ENCODE peak calls at places on chromosomes 12 and 14, in four cellular contexts. L is heart right ventricle, K is hepatocyte, U is transverse colon. V is an unnamed sample.

GRCh38 chr12:94938583-94938982 is 64.9 kb downstream of the NDUFA12 start:
- DNase-seq in L (no peak), U (no peak), K (no peak), V (no peak)

GRCh38 chr12:17976202-17976601 is 113.8 kb downstream of the RERGL start:
- DNase-seq in L (no peak), U (no peak), K (no peak), V (no peak)

GRCh38 chr12:122123051-122123760 is 44.6 kb downstream of the MLXIP start:
- DNase-seq in U (peak; percentile 83), L (peak; percentile 44), K (peak; percentile 84), V (peak; percentile 91)

GRCh38 chr12:110349096-110349495 is 54.4 kb downstream of the ANAPC7 start:
- DNase-seq in U (no peak), L (no peak), K (no peak), V (no peak)

GRCh38 chr12:69027411-69027811 is 94.4 kb upstream of the CPM start:
- DNase-seq in K (no peak), U (no peak), L (no peak), V (no peak)

GRCh38 chr12:101343893-101344292 is 63.7 kb downstream of the ARL1 start:
- DNase-seq in U (no peak), K (no peak), L (no peak), V (no peak)

GRCh38 chr14:100822921-100823320 is 3.0 kb upstream of the MEG3 start:
- DNase-seq in L (no peak), U (no peak), K (peak; percentile 68), V (no peak)

GRCh38 chr12:95118788-95119179 is 45.4 kb upstream of the NR2C1 start:
- DNase-seq in U (no peak), K (no peak), L (no peak), V (no peak)

GRCh38 chr12:105352049-105352448 is 21.6 kb downstream of the C12orf75 start:
- DNase-seq in K (no peak), L (no peak), U (no peak), V (no peak)

GRCh38 chr14:59306775-59307174 is 118.3 kb downstream of the DAAM1 start:
- DNase-seq in K (no peak), L (no peak), U (no peak), V (no peak)

GRCh38 chr12:1660304-1661187 is 30.3 kb upstream of the ADIPOR2 start:
- DNase-seq in K (peak; percentile 79), L (peak; percentile 28), U (peak; percentile 88), V (peak; percentile 87)

GRCh38 chr12:15581006-15581405 is 208.2 kb downstream of the EPS8 start:
- DNase-seq in L (no peak), K (no peak), U (no peak), V (no peak)

GRCh38 chr12:65899289-65899688 is 75.0 kb downstream of the HMGA2 start:
- DNase-seq in K (no peak), L (no peak), U (no peak), V (no peak)

GRCh38 chr12:128245106-128245505 is 21.9 kb upstream of the TMEM132C start:
- DNase-seq in L (no peak), K (no peak), U (no peak), V (no peak)

GRCh38 chr14:34330846-34331245 is 131.2 kb downstream of the SPTSSA start:
- DNase-seq in L (no peak), U (no peak), K (no peak), V (no peak)

GRCh38 chr12:112930350-112930749 is 7.9 kb upstream of the OAS3 start:
- DNase-seq in U (no peak), K (no peak), L (no peak), V (peak; percentile 11)

GRCh38 chr14:91298576-91298975 is 54.1 kb upstream of the GPR68 start:
- DNase-seq in K (no peak), L (no peak), U (no peak), V (no peak)

GRCh38 chr12:92404921-92405320 is 259.3 kb upstream of the BTG1 start:
- DNase-seq in L (no peak), K (no peak), U (no peak), V (no peak)

GRCh38 chr14:102590667-102591099 is 1.8 kb upstream of the RCOR1 start:
- DNase-seq in U (peak; percentile 26), K (peak; percentile 67), L (peak; percentile 37), V (peak; percentile 36)

GRCh38 chr14:100581228-100582145 is 5.7 kb downstream of the BEGAIN start:
- DNase-seq in K (no peak), L (peak; percentile 3), U (no peak), V (no peak)

GRCh38 chr12:108859923-108860291 is 2.5 kb upstream of the SSH1 start:
- DNase-seq in K (no peak), L (no peak), U (no peak), V (no peak)

GRCh38 chr12:68482660-68483059 is 128.0 kb upstream of the RAP1B start:
- DNase-seq in L (no peak), U (peak; percentile 52), K (no peak), V (no peak)

GRCh38 chr14:71165121-71165574 is 257.9 kb downstream of the PCNX1 start:
- DNase-seq in L (no peak), U (peak; percentile 82), K (peak; percentile 80), V (peak; percentile 82)

GRCh38 chr14:73764406-73764805 is 50.2 kb upstream of the PNMA1 start:
- DNase-seq in K (no peak), L (no peak), U (peak; percentile 46), V (peak; percentile 63)

GRCh38 chr12:57159341-57159740 is 11.9 kb upstream of the LRP1-AS start:
- DNase-seq in U (no peak), K (no peak), L (no peak), V (no peak)

GRCh38 chr12:131892711-131893604 is 1.5 kb upstream of the ULK1 start:
- DNase-seq in U (no peak), L (no peak), K (no peak), V (no peak)

GRCh38 chr12:48973992-48974673 is 2.6 kb upstream of the WNT10B start:
- DNase-seq in L (peak; percentile 65), U (no peak), K (peak; percentile 71), V (peak; percentile 62)

GRCh38 chr14:100524933-100525243 is 62.3 kb downstream of the BEGAIN start:
- DNase-seq in U (no peak), L (no peak), K (peak; percentile 35), V (peak; percentile 30)

GRCh38 chr14:37369446-37369845 is 171.7 kb downstream of the MIPOL1 start:
- DNase-seq in U (no peak), K (no peak), L (no peak), V (no peak)

GRCh38 chr12:57718641-57719528 is 19.7 kb downstream of the AGAP2 start:
- DNase-seq in U (no peak), K (peak; percentile 2), L (no peak), V (no peak)

GRCh38 chr12:89333564-89334252 is 18.6 kb downstream of the DUSP6 start:
- DNase-seq in U (peak; percentile 49), K (peak; percentile 16), L (no peak), V (peak; percentile 45)

GRCh38 chr14:68094158-68094557 is 274.6 kb downstream of the RAD51B start:
- DNase-seq in L (no peak), K (no peak), U (no peak), V (no peak)

DNA sequence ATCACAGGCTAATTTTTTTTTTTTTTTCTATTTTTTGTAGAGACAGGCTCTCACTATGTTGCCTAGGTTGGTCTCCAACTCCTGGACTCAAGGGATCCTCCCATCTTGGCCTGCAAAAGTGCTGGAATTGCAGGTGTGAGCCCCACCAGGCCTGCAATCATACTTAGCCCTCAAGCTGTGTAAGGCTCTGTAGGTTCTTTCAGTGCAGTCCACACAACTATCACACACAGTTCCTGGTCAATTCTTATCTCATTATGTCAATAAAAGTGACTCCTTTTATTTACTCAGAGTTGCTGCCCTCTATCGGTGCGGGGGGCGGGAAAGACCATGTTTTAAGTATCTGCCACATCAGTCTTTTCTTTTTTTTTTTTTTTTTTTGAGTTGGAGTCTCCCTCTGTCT is 29.0 kb downstream of the SLC2A3 start:
- DNase-seq in K (peak; percentile 82), L (no peak), U (peak; percentile 33), V (peak; percentile 64)
- H3K4me1 ChIP-seq in K (peaks cover 11% of the 10 kb centered on the region), L (no peaks in the 10 kb centered on the region), U (no peaks in the 10 kb centered on the region), V (no peaks in the 10 kb centered on the region)

GRCh38 chr12:32293808-32294419 is 105.4 kb upstream of the FGD4 start:
- DNase-seq in L (no peak), K (no peak), U (no peak), V (no peak)
- H3K27ac ChIP-seq in L (no peak overlapping the region), K (no peak overlapping the region), U (no peak overlapping the region), V (no peak overlapping the region)

DNA sequence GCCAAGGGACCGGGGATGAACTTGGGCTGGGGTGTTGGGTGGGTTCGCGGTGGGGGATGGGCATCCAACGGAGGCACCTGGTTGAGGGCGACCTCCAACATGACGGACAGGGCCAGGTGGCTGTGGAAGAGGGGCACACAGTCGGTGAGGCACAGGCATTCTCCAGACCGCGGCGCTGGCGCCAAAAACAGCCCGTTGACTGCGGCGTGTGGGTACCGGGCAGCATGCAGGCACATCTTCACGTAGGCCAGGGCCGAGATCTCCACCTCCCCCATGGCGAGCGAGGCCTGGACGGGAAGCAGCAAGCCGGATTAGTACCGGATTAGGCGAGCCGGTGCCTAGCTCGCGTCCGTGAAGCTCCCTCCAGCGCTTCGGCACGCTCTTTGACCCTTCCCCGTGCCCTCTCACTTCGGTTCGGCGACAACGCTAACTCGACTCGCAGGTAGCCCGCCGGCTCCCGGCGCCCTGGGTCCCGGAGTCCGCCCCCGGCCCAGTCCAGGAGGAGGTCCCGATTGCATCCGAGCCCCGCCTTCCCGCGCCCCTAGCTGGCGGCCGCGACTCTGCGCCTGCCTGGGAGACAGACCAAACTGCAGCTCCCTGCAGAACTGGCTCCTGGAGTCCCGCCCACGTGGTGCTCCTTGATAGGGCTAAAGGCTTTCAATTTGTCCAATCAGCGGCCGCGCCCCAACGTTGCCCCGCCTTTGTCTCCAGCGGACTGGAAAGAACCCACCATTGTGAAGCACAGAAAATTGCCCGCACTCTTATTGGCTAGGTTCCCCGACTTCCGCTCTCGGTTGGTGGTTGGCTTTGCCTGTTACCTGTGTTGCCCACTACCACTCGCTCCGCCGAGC is at the start of gene EMC9:
- DNase-seq in U (peak; percentile 100), K (peak; percentile 100), L (peak; percentile 100), V (peak; percentile 100)
- H3K36me3 ChIP-seq in U (peaks cover 19% of the 10 kb centered on the region), K (no peaks in the 10 kb centered on the region), L (peaks cover 30% of the 10 kb centered on the region), V (peaks cover 13% of the 10 kb centered on the region)

GRCh38 chr14:23172572-23172971 is 10.9 kb downstream of the SLC7A8 start:
- DNase-seq in U (no peak), K (no peak), L (no peak), V (no peak)
- H3K4me1 ChIP-seq in U (peaks cover 14% of the 10 kb centered on the region), K (peaks cover 39% of the 10 kb centered on the region), L (peaks cover 6% of the 10 kb centered on the region), V (peaks cover 9% of the 10 kb centered on the region)